ENCODE peak calls at places on chromosome 21, in ten cellular contexts. One of them, this sample, is unnamed.

GRCh38 chr21:16983425-16983824 is 529.4 kb upstream of the CXADR start:
- DNase-seq in dermis blood vessel endothelial cell: no peak
- DNase-seq in omental fat pad: no peak
- DNase-seq in EL: no peak
- DNase-seq in stimulated activated naive CD4-positive, alpha-beta T cell treated with Interleukin-2 at 50 U/mL for 16 hours: no peak
- DNase-seq in stimulated activated CD4-positive, alpha-beta T cell treated with anti-CD3 and anti-CD28 coated beads, Interleukin-2, amount 100 ng/mL, for 48 hours: no peak
- DNase-seq in psoas muscle: no peak
- DNase-seq in Ammon's horn: peak
- DNase-seq in adipocyte: no peak
- DNase-seq in astrocyte of the spinal cord: no peak
- DNase-seq in this sample: no peak

GRCh38 chr21:25867041-25867440 is 132.3 kb downstream of the GABPA start:
- DNase-seq in dermis blood vessel endothelial cell: no peak
- DNase-seq in omental fat pad: no peak
- DNase-seq in EL: no peak
- DNase-seq in stimulated activated naive CD4-positive, alpha-beta T cell treated with Interleukin-2 at 50 U/mL for 16 hours: no peak
- DNase-seq in stimulated activated CD4-positive, alpha-beta T cell treated with anti-CD3 and anti-CD28 coated beads, Interleukin-2, amount 100 ng/mL, for 48 hours: no peak
- DNase-seq in psoas muscle: no peak
- DNase-seq in Ammon's horn: no peak
- DNase-seq in adipocyte: no peak
- DNase-seq in astrocyte of the spinal cord: no peak
- DNase-seq in this sample: no peak

GRCh38 chr21:35658242-35658641 is 402.1 kb downstream of the SETD4 start:
- DNase-seq in dermis blood vessel endothelial cell: no peak
- DNase-seq in omental fat pad: no peak
- DNase-seq in EL: peak
- DNase-seq in stimulated activated naive CD4-positive, alpha-beta T cell treated with Interleukin-2 at 50 U/mL for 16 hours: no peak
- DNase-seq in stimulated activated CD4-positive, alpha-beta T cell treated with anti-CD3 and anti-CD28 coated beads, Interleukin-2, amount 100 ng/mL, for 48 hours: no peak
- DNase-seq in psoas muscle: no peak
- DNase-seq in Ammon's horn: peak
- DNase-seq in adipocyte: peak
- DNase-seq in astrocyte of the spinal cord: peak
- DNase-seq in this sample: no peak

GRCh38 chr21:20330652-20331051 is 667.6 kb upstream of the NCAM2 start:
- DNase-seq in dermis blood vessel endothelial cell: no peak
- DNase-seq in omental fat pad: no peak
- DNase-seq in EL: no peak
- DNase-seq in stimulated activated naive CD4-positive, alpha-beta T cell treated with Interleukin-2 at 50 U/mL for 16 hours: no peak
- DNase-seq in stimulated activated CD4-positive, alpha-beta T cell treated with anti-CD3 and anti-CD28 coated beads, Interleukin-2, amount 100 ng/mL, for 48 hours: no peak
- DNase-seq in psoas muscle: no peak
- DNase-seq in Ammon's horn: no peak
- DNase-seq in adipocyte: no peak
- DNase-seq in astrocyte of the spinal cord: no peak
- DNase-seq in this sample: no peak

GRCh38 chr21:37281993-37282392 is 14.9 kb upstream of the VPS26C start:
- DNase-seq in dermis blood vessel endothelial cell: no peak
- DNase-seq in omental fat pad: no peak
- DNase-seq in EL: no peak
- DNase-seq in stimulated activated naive CD4-positive, alpha-beta T cell treated with Interleukin-2 at 50 U/mL for 16 hours: no peak
- DNase-seq in stimulated activated CD4-positive, alpha-beta T cell treated with anti-CD3 and anti-CD28 coated beads, Interleukin-2, amount 100 ng/mL, for 48 hours: no peak
- DNase-seq in psoas muscle: no peak
- DNase-seq in Ammon's horn: no peak
- DNase-seq in adipocyte: no peak
- DNase-seq in astrocyte of the spinal cord: no peak
- DNase-seq in this sample: no peak

GRCh38 chr21:35697321-35697808 is 363.0 kb downstream of the SETD4 start:
- DNase-seq in dermis blood vessel endothelial cell: no peak
- DNase-seq in omental fat pad: peak
- DNase-seq in EL: peak
- DNase-seq in stimulated activated naive CD4-positive, alpha-beta T cell treated with Interleukin-2 at 50 U/mL for 16 hours: no peak
- DNase-seq in stimulated activated CD4-positive, alpha-beta T cell treated with anti-CD3 and anti-CD28 coated beads, Interleukin-2, amount 100 ng/mL, for 48 hours: no peak
- DNase-seq in psoas muscle: peak
- DNase-seq in Ammon's horn: peak
- DNase-seq in adipocyte: peak
- DNase-seq in astrocyte of the spinal cord: peak
- DNase-seq in this sample: peak

GRCh38 chr21:46599251-46599572 is 5.7 kb downstream of the S100B start:
- DNase-seq in dermis blood vessel endothelial cell: peak
- DNase-seq in omental fat pad: no peak
- DNase-seq in EL: peak
- DNase-seq in stimulated activated naive CD4-positive, alpha-beta T cell treated with Interleukin-2 at 50 U/mL for 16 hours: no peak
- DNase-seq in stimulated activated CD4-positive, alpha-beta T cell treated with anti-CD3 and anti-CD28 coated beads, Interleukin-2, amount 100 ng/mL, for 48 hours: no peak
- DNase-seq in psoas muscle: no peak
- DNase-seq in Ammon's horn: no peak
- DNase-seq in adipocyte: peak
- DNase-seq in astrocyte of the spinal cord: peak
- DNase-seq in this sample: no peak

GRCh38 chr21:22346576-22346975 is 1348.4 kb downstream of the NCAM2 start:
- DNase-seq in dermis blood vessel endothelial cell: no peak
- DNase-seq in omental fat pad: no peak
- DNase-seq in EL: no peak
- DNase-seq in stimulated activated naive CD4-positive, alpha-beta T cell treated with Interleukin-2 at 50 U/mL for 16 hours: no peak
- DNase-seq in stimulated activated CD4-positive, alpha-beta T cell treated with anti-CD3 and anti-CD28 coated beads, Interleukin-2, amount 100 ng/mL, for 48 hours: no peak
- DNase-seq in psoas muscle: no peak
- DNase-seq in Ammon's horn: peak
- DNase-seq in adipocyte: no peak
- DNase-seq in astrocyte of the spinal cord: no peak
- DNase-seq in this sample: no peak

GRCh38 chr21:16279658-16280581 is 550.1 kb downstream of the USP25 start:
- DNase-seq in dermis blood vessel endothelial cell: peak
- DNase-seq in omental fat pad: no peak
- DNase-seq in EL: peak
- DNase-seq in stimulated activated naive CD4-positive, alpha-beta T cell treated with Interleukin-2 at 50 U/mL for 16 hours: no peak
- DNase-seq in stimulated activated CD4-positive, alpha-beta T cell treated with anti-CD3 and anti-CD28 coated beads, Interleukin-2, amount 100 ng/mL, for 48 hours: no peak
- DNase-seq in psoas muscle: peak
- DNase-seq in Ammon's horn: peak
- DNase-seq in adipocyte: peak
- DNase-seq in astrocyte of the spinal cord: peak
- DNase-seq in this sample: peak

GRCh38 chr21:16608209-16608830 is 878.5 kb downstream of the USP25 start:
- DNase-seq in dermis blood vessel endothelial cell: peak
- DNase-seq in omental fat pad: no peak
- DNase-seq in EL: peak
- DNase-seq in stimulated activated naive CD4-positive, alpha-beta T cell treated with Interleukin-2 at 50 U/mL for 16 hours: no peak
- DNase-seq in stimulated activated CD4-positive, alpha-beta T cell treated with anti-CD3 and anti-CD28 coated beads, Interleukin-2, amount 100 ng/mL, for 48 hours: no peak
- DNase-seq in psoas muscle: no peak
- DNase-seq in Ammon's horn: no peak
- DNase-seq in adipocyte: no peak
- DNase-seq in astrocyte of the spinal cord: no peak
- DNase-seq in this sample: no peak

GRCh38 chr21:26194811-26195251 is 24.3 kb upstream of the APP start:
- DNase-seq in dermis blood vessel endothelial cell: no peak
- DNase-seq in omental fat pad: no peak
- DNase-seq in EL: peak
- DNase-seq in stimulated activated naive CD4-positive, alpha-beta T cell treated with Interleukin-2 at 50 U/mL for 16 hours: no peak
- DNase-seq in stimulated activated CD4-positive, alpha-beta T cell treated with anti-CD3 and anti-CD28 coated beads, Interleukin-2, amount 100 ng/mL, for 48 hours: no peak
- DNase-seq in psoas muscle: no peak
- DNase-seq in Ammon's horn: no peak
- DNase-seq in adipocyte: peak
- DNase-seq in astrocyte of the spinal cord: no peak
- DNase-seq in this sample: no peak

GRCh38 chr21:43712268-43712942 is 6.5 kb upstream of the PDXK start:
- DNase-seq in dermis blood vessel endothelial cell: no peak
- DNase-seq in omental fat pad: no peak
- DNase-seq in EL: peak
- DNase-seq in stimulated activated naive CD4-positive, alpha-beta T cell treated with Interleukin-2 at 50 U/mL for 16 hours: no peak
- DNase-seq in stimulated activated CD4-positive, alpha-beta T cell treated with anti-CD3 and anti-CD28 coated beads, Interleukin-2, amount 100 ng/mL, for 48 hours: no peak
- DNase-seq in psoas muscle: peak
- DNase-seq in Ammon's horn: no peak
- DNase-seq in adipocyte: peak
- DNase-seq in astrocyte of the spinal cord: peak
- DNase-seq in this sample: no peak

GRCh38 chr21:34335316-34335715 is 28.5 kb upstream of the KCNE2 start:
- DNase-seq in dermis blood vessel endothelial cell: no peak
- DNase-seq in omental fat pad: no peak
- DNase-seq in EL: no peak
- DNase-seq in stimulated activated naive CD4-positive, alpha-beta T cell treated with Interleukin-2 at 50 U/mL for 16 hours: no peak
- DNase-seq in stimulated activated CD4-positive, alpha-beta T cell treated with anti-CD3 and anti-CD28 coated beads, Interleukin-2, amount 100 ng/mL, for 48 hours: no peak
- DNase-seq in psoas muscle: no peak
- DNase-seq in Ammon's horn: peak
- DNase-seq in adipocyte: peak
- DNase-seq in astrocyte of the spinal cord: no peak
- DNase-seq in this sample: peak

GRCh38 chr21:42636535-42636914 is 16.9 kb upstream of the PDE9A start:
- DNase-seq in dermis blood vessel endothelial cell: no peak
- DNase-seq in omental fat pad: no peak
- DNase-seq in EL: peak
- DNase-seq in stimulated activated naive CD4-positive, alpha-beta T cell treated with Interleukin-2 at 50 U/mL for 16 hours: no peak
- DNase-seq in stimulated activated CD4-positive, alpha-beta T cell treated with anti-CD3 and anti-CD28 coated beads, Interleukin-2, amount 100 ng/mL, for 48 hours: no peak
- DNase-seq in psoas muscle: no peak
- DNase-seq in Ammon's horn: no peak
- DNase-seq in adipocyte: peak
- DNase-seq in astrocyte of the spinal cord: no peak
- DNase-seq in this sample: no peak

GRCh38 chr21:16588433-16588860 is 858.7 kb downstream of the USP25 start:
- DNase-seq in dermis blood vessel endothelial cell: peak
- DNase-seq in omental fat pad: peak
- DNase-seq in EL: peak
- DNase-seq in stimulated activated naive CD4-positive, alpha-beta T cell treated with Interleukin-2 at 50 U/mL for 16 hours: no peak
- DNase-seq in stimulated activated CD4-positive, alpha-beta T cell treated with anti-CD3 and anti-CD28 coated beads, Interleukin-2, amount 100 ng/mL, for 48 hours: no peak
- DNase-seq in psoas muscle: peak
- DNase-seq in Ammon's horn: peak
- DNase-seq in adipocyte: peak
- DNase-seq in astrocyte of the spinal cord: peak
- DNase-seq in this sample: peak

GRCh38 chr21:38277501-38278111 is 20.8 kb downstream of the KCNJ15 start:
- DNase-seq in dermis blood vessel endothelial cell: peak
- DNase-seq in omental fat pad: no peak
- DNase-seq in EL: peak
- DNase-seq in stimulated activated naive CD4-positive, alpha-beta T cell treated with Interleukin-2 at 50 U/mL for 16 hours: no peak
- DNase-seq in stimulated activated CD4-positive, alpha-beta T cell treated with anti-CD3 and anti-CD28 coated beads, Interleukin-2, amount 100 ng/mL, for 48 hours: no peak
- DNase-seq in psoas muscle: no peak
- DNase-seq in Ammon's horn: no peak
- DNase-seq in adipocyte: peak
- DNase-seq in astrocyte of the spinal cord: peak
- DNase-seq in this sample: peak

GRCh38 chr21:30168086-30168485 is 1.5 kb upstream of the CLDN17 start:
- DNase-seq in dermis blood vessel endothelial cell: no peak
- DNase-seq in omental fat pad: no peak
- DNase-seq in EL: no peak
- DNase-seq in stimulated activated naive CD4-positive, alpha-beta T cell treated with Interleukin-2 at 50 U/mL for 16 hours: no peak
- DNase-seq in stimulated activated CD4-positive, alpha-beta T cell treated with anti-CD3 and anti-CD28 coated beads, Interleukin-2, amount 100 ng/mL, for 48 hours: no peak
- DNase-seq in psoas muscle: no peak
- DNase-seq in Ammon's horn: no peak
- DNase-seq in adipocyte: no peak
- DNase-seq in astrocyte of the spinal cord: no peak
- DNase-seq in this sample: no peak

GRCh38 chr21:15015622-15016471 is 49.0 kb downstream of the NRIP1 start:
- DNase-seq in dermis blood vessel endothelial cell: peak
- DNase-seq in omental fat pad: no peak
- DNase-seq in EL: peak
- DNase-seq in stimulated activated naive CD4-positive, alpha-beta T cell treated with Interleukin-2 at 50 U/mL for 16 hours: no peak
- DNase-seq in stimulated activated CD4-positive, alpha-beta T cell treated with anti-CD3 and anti-CD28 coated beads, Interleukin-2, amount 100 ng/mL, for 48 hours: no peak
- DNase-seq in psoas muscle: no peak
- DNase-seq in Ammon's horn: no peak
- DNase-seq in adipocyte: peak
- DNase-seq in astrocyte of the spinal cord: peak
- DNase-seq in this sample: no peak

GRCh38 chr21:29295066-29295650 is 3.6 kb upstream of the BACH1 start:
- DNase-seq in dermis blood vessel endothelial cell: no peak
- DNase-seq in omental fat pad: no peak
- DNase-seq in EL: no peak
- DNase-seq in stimulated activated naive CD4-positive, alpha-beta T cell treated with Interleukin-2 at 50 U/mL for 16 hours: peak
- DNase-seq in stimulated activated CD4-positive, alpha-beta T cell treated with anti-CD3 and anti-CD28 coated beads, Interleukin-2, amount 100 ng/mL, for 48 hours: no peak
- DNase-seq in psoas muscle: no peak
- DNase-seq in Ammon's horn: no peak
- DNase-seq in adipocyte: no peak
- DNase-seq in astrocyte of the spinal cord: no peak
- DNase-seq in this sample: no peak

GRCh38 chr21:9758141-9758540 is 763.2 kb upstream of the TPTE start:
- DNase-seq in dermis blood vessel endothelial cell: no peak
- DNase-seq in omental fat pad: no peak
- DNase-seq in EL: no peak
- DNase-seq in stimulated activated naive CD4-positive, alpha-beta T cell treated with Interleukin-2 at 50 U/mL for 16 hours: no peak
- DNase-seq in stimulated activated CD4-positive, alpha-beta T cell treated with anti-CD3 and anti-CD28 coated beads, Interleukin-2, amount 100 ng/mL, for 48 hours: no peak
- DNase-seq in psoas muscle: no peak
- DNase-seq in Ammon's horn: no peak
- DNase-seq in adipocyte: no peak
- DNase-seq in astrocyte of the spinal cord: no peak
- DNase-seq in this sample: peak

GRCh38 chr21:45228171-45228641 is 59.5 kb downstream of the POFUT2 start:
- DNase-seq in dermis blood vessel endothelial cell: peak
- DNase-seq in omental fat pad: no peak
- DNase-seq in EL: peak
- DNase-seq in stimulated activated naive CD4-positive, alpha-beta T cell treated with Interleukin-2 at 50 U/mL for 16 hours: peak
- DNase-seq in stimulated activated CD4-positive, alpha-beta T cell treated with anti-CD3 and anti-CD28 coated beads, Interleukin-2, amount 100 ng/mL, for 48 hours: peak
- DNase-seq in psoas muscle: no peak
- DNase-seq in Ammon's horn: peak
- DNase-seq in adipocyte: peak
- DNase-seq in astrocyte of the spinal cord: peak
- DNase-seq in this sample: no peak

GRCh38 chr21:29217818-29218252 is 80.9 kb upstream of the BACH1 start:
- DNase-seq in dermis blood vessel endothelial cell: peak
- DNase-seq in omental fat pad: no peak
- DNase-seq in EL: peak
- DNase-seq in stimulated activated naive CD4-positive, alpha-beta T cell treated with Interleukin-2 at 50 U/mL for 16 hours: no peak
- DNase-seq in stimulated activated CD4-positive, alpha-beta T cell treated with anti-CD3 and anti-CD28 coated beads, Interleukin-2, amount 100 ng/mL, for 48 hours: no peak
- DNase-seq in psoas muscle: no peak
- DNase-seq in Ammon's horn: no peak
- DNase-seq in adipocyte: peak
- DNase-seq in astrocyte of the spinal cord: peak
- DNase-seq in this sample: no peak

GRCh38 chr21:33067045-33067444 is 2.9 kb upstream of the OLIG1 start:
- DNase-seq in dermis blood vessel endothelial cell: no peak
- DNase-seq in omental fat pad: no peak
- DNase-seq in EL: no peak
- DNase-seq in stimulated activated naive CD4-positive, alpha-beta T cell treated with Interleukin-2 at 50 U/mL for 16 hours: no peak
- DNase-seq in stimulated activated CD4-positive, alpha-beta T cell treated with anti-CD3 and anti-CD28 coated beads, Interleukin-2, amount 100 ng/mL, for 48 hours: no peak
- DNase-seq in psoas muscle: no peak
- DNase-seq in Ammon's horn: peak
- DNase-seq in adipocyte: no peak
- DNase-seq in astrocyte of the spinal cord: no peak
- DNase-seq in this sample: no peak

GRCh38 chr21:37032877-37033471 is 26.5 kb downstream of the RIPPLY3 start:
- DNase-seq in dermis blood vessel endothelial cell: peak
- DNase-seq in omental fat pad: no peak
- DNase-seq in EL: peak
- DNase-seq in stimulated activated naive CD4-positive, alpha-beta T cell treated with Interleukin-2 at 50 U/mL for 16 hours: no peak
- DNase-seq in stimulated activated CD4-positive, alpha-beta T cell treated with anti-CD3 and anti-CD28 coated beads, Interleukin-2, amount 100 ng/mL, for 48 hours: no peak
- DNase-seq in psoas muscle: no peak
- DNase-seq in Ammon's horn: peak
- DNase-seq in adipocyte: peak
- DNase-seq in astrocyte of the spinal cord: peak
- DNase-seq in this sample: no peak

GRCh38 chr21:42819861-42820512 is 59.4 kb downstream of the WDR4 start:
- DNase-seq in dermis blood vessel endothelial cell: no peak
- DNase-seq in omental fat pad: no peak
- DNase-seq in EL: no peak
- DNase-seq in stimulated activated naive CD4-positive, alpha-beta T cell treated with Interleukin-2 at 50 U/mL for 16 hours: no peak
- DNase-seq in stimulated activated CD4-positive, alpha-beta T cell treated with anti-CD3 and anti-CD28 coated beads, Interleukin-2, amount 100 ng/mL, for 48 hours: no peak
- DNase-seq in psoas muscle: no peak
- DNase-seq in Ammon's horn: no peak
- DNase-seq in adipocyte: no peak
- DNase-seq in astrocyte of the spinal cord: no peak
- DNase-seq in this sample: no peak

GRCh38 chr21:34844033-34844923 is 175.5 kb downstream of the CLIC6 start:
- DNase-seq in dermis blood vessel endothelial cell: peak
- DNase-seq in omental fat pad: no peak
- DNase-seq in EL: peak
- DNase-seq in stimulated activated naive CD4-positive, alpha-beta T cell treated with Interleukin-2 at 50 U/mL for 16 hours: no peak
- DNase-seq in stimulated activated CD4-positive, alpha-beta T cell treated with anti-CD3 and anti-CD28 coated beads, Interleukin-2, amount 100 ng/mL, for 48 hours: no peak
- DNase-seq in psoas muscle: peak
- DNase-seq in Ammon's horn: peak
- DNase-seq in adipocyte: peak
- DNase-seq in astrocyte of the spinal cord: peak
- DNase-seq in this sample: peak

GRCh38 chr21:38229260-38229877 is 27.4 kb upstream of the KCNJ15 start:
- DNase-seq in dermis blood vessel endothelial cell: no peak
- DNase-seq in omental fat pad: no peak
- DNase-seq in EL: no peak
- DNase-seq in stimulated activated naive CD4-positive, alpha-beta T cell treated with Interleukin-2 at 50 U/mL for 16 hours: no peak
- DNase-seq in stimulated activated CD4-positive, alpha-beta T cell treated with anti-CD3 and anti-CD28 coated beads, Interleukin-2, amount 100 ng/mL, for 48 hours: no peak
- DNase-seq in psoas muscle: no peak
- DNase-seq in Ammon's horn: no peak
- DNase-seq in adipocyte: no peak
- DNase-seq in astrocyte of the spinal cord: no peak
- DNase-seq in this sample: no peak

GRCh38 chr21:39680216-39680615 is 64.8 kb upstream of the IGSF5 start:
- DNase-seq in dermis blood vessel endothelial cell: no peak
- DNase-seq in omental fat pad: no peak
- DNase-seq in EL: no peak
- DNase-seq in stimulated activated naive CD4-positive, alpha-beta T cell treated with Interleukin-2 at 50 U/mL for 16 hours: no peak
- DNase-seq in stimulated activated CD4-positive, alpha-beta T cell treated with anti-CD3 and anti-CD28 coated beads, Interleukin-2, amount 100 ng/mL, for 48 hours: no peak
- DNase-seq in psoas muscle: no peak
- DNase-seq in Ammon's horn: no peak
- DNase-seq in adipocyte: no peak
- DNase-seq in astrocyte of the spinal cord: no peak
- DNase-seq in this sample: no peak